ENCODE peak calls at places on chromosomes 2 and 18, in four cellular contexts. One of them, this sample, is unnamed.

GRCh38 chr2:220469201-220469600 is 841.8 kb downstream of the SLC4A3 start:
- DNase-seq in tibial artery: no peak
- DNase-seq in MM.1S: no peak
- DNase-seq in bronchial epithelial cell: peak; percentile 43
- DNase-seq in this sample: no peak

GRCh38 chr2:178484245-178485041 is 4.2 kb downstream of the PLEKHA3 start:
- DNase-seq in tibial artery: no peak
- DNase-seq in bronchial epithelial cell: peak; percentile 39
- DNase-seq in MM.1S: no peak
- DNase-seq in this sample: no peak

GRCh38 chr18:78979682-78980278 is at the start of gene SALL3:
- DNase-seq in MM.1S: no peak
- DNase-seq in tibial artery: no peak
- DNase-seq in bronchial epithelial cell: no peak
- DNase-seq in this sample: peak; percentile 47

GRCh38 chr2:240401781-240402551 is 33.5 kb upstream of the GPC1 start:
- DNase-seq in bronchial epithelial cell: no peak
- DNase-seq in tibial artery: peak; percentile 5
- DNase-seq in MM.1S: no peak
- DNase-seq in this sample: no peak

GRCh38 chr2:222862068-222862914 is 1.5 kb downstream of the ACSL3 start:
- DNase-seq in tibial artery: no peak
- DNase-seq in MM.1S: no peak
- DNase-seq in bronchial epithelial cell: peak; percentile 39
- DNase-seq in this sample: peak; percentile 25

GRCh38 chr18:54181856-54182612 is 42.4 kb downstream of the MBD2 start:
- DNase-seq in tibial artery: no peak
- DNase-seq in bronchial epithelial cell: peak; percentile 76
- DNase-seq in MM.1S: no peak
- DNase-seq in this sample: peak; percentile 25

GRCh38 chr18:79912409-79912991 is 39.0 kb downstream of the SLC66A2 start:
- DNase-seq in MM.1S: no peak
- DNase-seq in tibial artery: peak; percentile 18
- DNase-seq in bronchial epithelial cell: no peak
- DNase-seq in this sample: no peak

GRCh38 chr2:121093735-121094520 is 191.1 kb downstream of the TFCP2L1 start:
- DNase-seq in MM.1S: no peak
- DNase-seq in tibial artery: no peak
- DNase-seq in bronchial epithelial cell: no peak
- DNase-seq in this sample: no peak

GRCh38 chr2:69122271-69122670 is 109.3 kb downstream of the ANTXR1 start:
- DNase-seq in MM.1S: no peak
- DNase-seq in bronchial epithelial cell: peak; percentile 83
- DNase-seq in tibial artery: no peak
- DNase-seq in this sample: no peak

GRCh38 chr2:168851674-168852320 is 38.4 kb downstream of the SPC25 start:
- DNase-seq in tibial artery: no peak
- DNase-seq in MM.1S: no peak
- DNase-seq in bronchial epithelial cell: peak; percentile 90
- DNase-seq in this sample: no peak

GRCh38 chr18:31056296-31056695 is 13.8 kb upstream of the DSC3 start:
- DNase-seq in bronchial epithelial cell: no peak
- DNase-seq in tibial artery: no peak
- DNase-seq in MM.1S: no peak
- DNase-seq in this sample: no peak

GRCh38 chr2:230874456-230874855 is 9.7 kb downstream of the ITM2C start:
- DNase-seq in tibial artery: peak; percentile 16
- DNase-seq in bronchial epithelial cell: no peak
- DNase-seq in MM.1S: no peak
- DNase-seq in this sample: no peak

GRCh38 chr2:3104261-3104660 is 273.4 kb downstream of the EIPR1 start:
- DNase-seq in MM.1S: no peak
- DNase-seq in bronchial epithelial cell: no peak
- DNase-seq in tibial artery: no peak
- DNase-seq in this sample: no peak

DNA sequence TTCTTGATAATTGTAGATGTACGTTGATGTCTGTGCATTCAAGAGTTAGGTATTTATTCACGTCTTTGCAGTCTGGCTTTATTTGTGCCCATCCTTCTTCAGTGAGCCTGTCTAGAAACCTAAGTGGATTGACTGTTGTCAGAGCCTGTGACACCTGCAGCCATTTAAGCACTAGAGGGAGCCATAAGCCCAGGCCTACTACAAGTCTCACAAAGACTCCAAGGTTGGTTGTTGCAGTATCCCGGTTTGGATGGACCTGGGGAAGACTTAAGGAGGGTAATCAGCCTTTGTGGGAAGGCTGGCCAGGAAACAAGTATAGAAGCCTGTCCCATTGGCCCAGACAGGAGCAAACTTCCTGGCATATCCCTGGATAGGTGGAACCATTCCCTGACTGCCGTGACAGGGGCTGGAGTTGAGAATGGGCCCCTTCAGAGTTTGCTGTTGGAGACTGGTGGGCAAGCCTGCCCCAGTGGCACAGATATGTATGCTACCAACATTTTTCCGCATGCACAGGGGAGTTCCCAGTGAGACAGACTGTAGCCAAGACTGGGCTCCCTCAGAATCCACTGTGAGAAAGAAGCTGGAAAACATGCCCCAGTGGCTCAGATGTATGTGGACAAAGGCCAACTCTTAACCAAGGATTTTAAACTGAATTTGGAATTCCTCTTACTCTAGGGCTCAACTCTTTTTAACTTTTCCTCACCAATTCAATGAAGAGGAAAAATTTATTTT is 9.3 kb upstream of the LRRC30 start:
- DNase-seq in bronchial epithelial cell: peak; percentile 72
- DNase-seq in MM.1S: peak; percentile 57
- DNase-seq in tibial artery: no peak
- DNase-seq in this sample: peak; percentile 28
- TF ChIP-seq CTCF in bronchial epithelial cell: peak; percentile 87
- TF ChIP-seq CTCF in MM.1S: peak; percentile 86
- TF ChIP-seq CTCF in tibial artery: peak; percentile 14
- TF ChIP-seq CTCF in this sample: peak; percentile 69

DNA sequence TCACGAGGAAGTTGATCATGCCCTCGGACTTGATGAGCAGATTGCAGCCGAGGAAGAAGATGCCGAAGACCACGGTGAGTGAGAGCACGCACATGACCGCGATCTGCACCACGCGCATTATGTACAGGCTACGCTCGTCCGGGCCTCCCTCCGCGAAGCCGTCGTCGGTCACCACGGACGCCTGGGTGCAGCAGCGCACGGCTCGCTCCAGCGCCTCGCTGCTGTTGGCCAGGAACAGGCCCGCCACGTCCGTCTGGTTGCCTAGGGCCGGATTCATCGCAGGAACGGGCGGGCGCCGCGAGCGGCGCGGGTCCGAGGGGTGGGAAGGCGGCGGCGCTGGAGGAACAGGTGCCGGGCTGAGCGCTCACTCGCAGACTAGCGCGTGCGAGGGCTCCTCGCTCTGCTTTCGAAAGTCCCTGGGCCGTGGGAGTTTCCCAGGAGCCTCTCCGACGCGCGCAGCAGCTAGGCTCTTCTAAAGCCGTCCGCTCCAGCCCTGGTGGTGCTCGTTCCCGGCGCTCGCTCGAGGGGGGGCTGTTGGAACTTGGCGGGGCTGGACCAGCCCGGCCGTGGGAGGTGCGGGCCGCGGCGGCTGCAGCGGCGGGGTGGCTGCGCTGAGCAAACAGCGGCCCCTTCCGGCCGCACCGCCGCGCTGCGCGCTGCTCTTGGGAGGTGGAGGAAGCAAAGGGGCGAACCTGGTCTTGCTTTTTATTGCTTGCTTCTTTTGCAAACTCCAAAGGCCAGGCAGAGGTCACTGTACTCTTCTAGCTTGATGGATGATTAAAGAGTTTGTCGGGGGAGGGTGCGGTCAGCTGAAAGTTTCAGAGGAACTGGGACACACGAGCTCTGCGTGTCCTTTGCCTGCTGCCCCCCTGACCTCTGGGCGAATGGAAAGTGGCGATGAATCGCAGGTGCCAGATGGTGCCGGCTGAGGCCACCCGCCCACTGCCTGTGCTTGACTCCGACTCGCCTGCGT is at the start of gene RPRM:
- DNase-seq in tibial artery: peak; percentile 46
- DNase-seq in bronchial epithelial cell: peak; percentile 24
- DNase-seq in MM.1S: no peak
- DNase-seq in this sample: peak; percentile 81
- TF ChIP-seq CTCF in tibial artery: peak; percentile 73
- TF ChIP-seq CTCF in bronchial epithelial cell: peak; percentile 85
- TF ChIP-seq CTCF in MM.1S: peak; percentile 41
- TF ChIP-seq CTCF in this sample: peak; percentile 91

DNA sequence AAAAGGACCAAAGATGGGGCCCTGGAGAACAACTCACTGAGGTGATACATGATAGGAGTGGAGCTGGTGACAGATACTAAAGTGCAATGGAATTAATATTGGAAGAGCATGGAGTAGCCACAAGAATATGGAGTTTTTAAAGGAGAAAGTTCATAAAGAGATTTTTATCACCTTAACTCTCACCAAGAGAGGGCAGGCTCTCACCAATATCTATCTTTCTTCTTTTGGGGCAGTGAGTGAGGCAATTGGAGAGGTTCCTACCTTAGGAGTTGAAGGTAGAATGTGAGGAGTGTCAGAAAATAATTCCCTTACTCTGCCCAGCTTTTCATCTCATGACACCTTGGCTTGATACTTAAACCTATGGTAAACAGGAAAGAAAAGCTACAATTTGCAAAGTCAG is 233.7 kb upstream of the CWC22 start:
- DNase-seq in MM.1S: no peak
- DNase-seq in tibial artery: no peak
- DNase-seq in bronchial epithelial cell: peak; percentile 42
- DNase-seq in this sample: no peak
- TF ChIP-seq CTCF in MM.1S: peak; percentile 22
- TF ChIP-seq CTCF in tibial artery: no peak
- TF ChIP-seq CTCF in bronchial epithelial cell: peak; percentile 49
- TF ChIP-seq CTCF in this sample: no peak

GRCh38 chr2:179812501-179812900 is 48.9 kb downstream of the ZNF385B start:
- DNase-seq in MM.1S: no peak
- DNase-seq in bronchial epithelial cell: peak; percentile 39
- DNase-seq in tibial artery: no peak
- DNase-seq in this sample: no peak

GRCh38 chr2:179822540-179822939 is 38.9 kb downstream of the ZNF385B start:
- DNase-seq in MM.1S: no peak
- DNase-seq in bronchial epithelial cell: no peak
- DNase-seq in tibial artery: no peak
- DNase-seq in this sample: no peak

GRCh38 chr2:179814050-179814449 is 47.4 kb downstream of the ZNF385B start:
- DNase-seq in tibial artery: no peak
- DNase-seq in MM.1S: no peak
- DNase-seq in bronchial epithelial cell: no peak
- DNase-seq in this sample: no peak

GRCh38 chr2:179818546-179818945 is 42.9 kb downstream of the ZNF385B start:
- DNase-seq in bronchial epithelial cell: peak; percentile 33
- DNase-seq in tibial artery: no peak
- DNase-seq in MM.1S: no peak
- DNase-seq in this sample: no peak

DNA sequence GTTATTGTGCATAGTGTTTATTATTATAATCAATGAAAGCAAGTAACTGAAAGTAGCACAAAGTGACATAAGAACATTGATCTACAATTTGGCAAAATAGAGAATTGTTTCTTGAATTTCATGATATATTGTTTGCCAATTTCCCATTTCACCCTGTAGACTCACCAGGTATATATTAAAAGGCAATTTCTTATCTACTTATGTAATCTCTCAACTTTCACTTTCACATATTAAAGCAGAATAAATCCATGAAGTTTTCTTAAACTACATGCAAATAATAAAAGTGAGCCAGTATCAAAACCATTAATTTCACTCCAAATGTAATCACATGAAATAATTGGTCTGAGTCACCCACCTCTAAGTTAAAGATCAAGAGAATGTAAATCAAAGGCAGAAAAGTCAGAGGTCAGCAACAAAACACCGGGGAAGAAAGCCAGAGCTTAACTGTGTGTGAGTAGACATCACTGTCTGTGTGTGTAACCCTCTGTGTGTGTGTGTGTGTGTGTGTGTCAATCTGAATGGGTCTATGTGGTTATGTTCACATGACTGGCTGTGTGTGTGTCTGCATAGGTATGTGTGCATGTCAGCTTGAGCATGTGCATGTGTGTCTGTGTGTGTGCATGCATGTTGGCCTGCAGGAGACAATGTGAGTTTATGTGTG is 44.1 kb downstream of the ZNF385B start:
- DNase-seq in MM.1S: no peak
- DNase-seq in tibial artery: no peak
- DNase-seq in bronchial epithelial cell: no peak
- DNase-seq in this sample: no peak
- TF ChIP-seq CTCF in MM.1S: no peak
- TF ChIP-seq CTCF in tibial artery: no peak
- TF ChIP-seq CTCF in bronchial epithelial cell: no peak
- TF ChIP-seq CTCF in this sample: no peak

DNA sequence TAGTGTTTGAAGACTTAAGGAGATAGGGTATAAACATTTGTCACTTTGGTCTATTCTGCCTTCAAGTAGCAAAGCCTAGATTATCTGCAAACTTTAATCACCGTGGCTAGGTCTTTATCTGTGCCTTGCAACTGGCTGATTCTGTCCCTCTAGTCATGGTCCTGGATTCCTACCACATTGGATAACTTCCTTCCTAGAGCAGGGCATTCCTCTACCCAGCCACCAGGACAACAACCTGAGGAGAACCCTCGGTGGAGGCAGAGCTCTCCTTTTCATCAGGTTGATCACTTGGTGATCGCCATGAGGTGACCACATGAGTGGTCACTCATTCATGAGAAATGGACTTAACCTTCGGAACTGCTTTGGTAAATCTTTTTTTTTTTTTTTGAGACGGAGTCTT is 25.3 kb upstream of the PTPRM start:
- DNase-seq in tibial artery: no peak
- DNase-seq in MM.1S: no peak
- DNase-seq in bronchial epithelial cell: no peak
- DNase-seq in this sample: no peak
- TF ChIP-seq CTCF in tibial artery: no peak
- TF ChIP-seq CTCF in MM.1S: no peak
- TF ChIP-seq CTCF in bronchial epithelial cell: no peak
- TF ChIP-seq CTCF in this sample: no peak

This sample was measured in GM20000.